ENCODE peak calls at places on chromosomes 6 and 20, in seven cellular contexts. Q is type B pancreatic cell, H is left lung, J is nephron progenitor cell, R is right lobe of liver, L is heart left ventricle, X is HFFc6. A is an unnamed sample.
A peak's percentile ranks its signal among the peaks of the same experiment; 100 is the strongest.

GRCh38 chr6:16725145-16725864 is 36.0 kb downstream of the ATXN1 start:
- DNase-seq in Q (no peak), H (no peak), J (no peak), R (no peak), L (no peak), X (peak; percentile 64), A (no peak)

GRCh38 chr6:169664227-169664626 is 37.6 kb downstream of the WDR27 start:
- DNase-seq in Q (no peak), H (no peak), J (no peak), R (no peak), L (no peak), X (no peak), A (no peak)

GRCh38 chr6:88165087-88165876 is 865 bp downstream of the CNR1 start:
- DNase-seq in Q (no peak), H (no peak), J (no peak), R (no peak), L (no peak), X (no peak), A (no peak)

GRCh38 chr6:146315321-146316254 is 228.0 kb upstream of the RAB32 start:
- DNase-seq in Q (no peak), H (no peak), J (no peak), R (no peak), L (no peak), X (no peak), A (no peak)

GRCh38 chr6:37314803-37315515 is 38.8 kb upstream of the RNF8 start:
- DNase-seq in Q (no peak), H (no peak), J (peak; percentile 36), R (peak; percentile 52), L (no peak), X (no peak), A (no peak)

GRCh38 chr6:80742481-80742880 is 636.0 kb downstream of the BCKDHB start:
- DNase-seq in Q (no peak), H (no peak), J (no peak), R (no peak), L (no peak), X (peak; percentile 47), A (no peak)

GRCh38 chr6:156827382-156827781 is 50.2 kb downstream of the ARID1B start:
- DNase-seq in Q (no peak), H (no peak), J (no peak), R (no peak), L (no peak), X (peak; percentile 6), A (no peak)

GRCh38 chr6:104771258-104771832 is 88.4 kb downstream of the HACE1 start:
- DNase-seq in Q (no peak), H (no peak), J (no peak), R (no peak), L (no peak), X (peak; percentile 34), A (no peak)

GRCh38 chr6:92510137-92510536 is 909.2 kb downstream of the EPHA7 start:
- DNase-seq in Q (no peak), H (no peak), J (no peak), R (no peak), L (no peak), X (no peak), A (no peak)

GRCh38 chr20:35216541-35216940 is 9.9 kb upstream of the MMP24 start:
- DNase-seq in Q (no peak), H (no peak), J (no peak), R (no peak), L (no peak), X (no peak), A (no peak)

GRCh38 chr6:72820906-72821305 is 199.0 kb downstream of the KCNQ5 start:
- DNase-seq in Q (no peak), H (no peak), J (no peak), R (no peak), L (no peak), X (no peak), A (no peak)

GRCh38 chr6:46490425-46491200 is 636 bp downstream of the RCAN2 start:
- DNase-seq in Q (peak; percentile 70), H (peak; percentile 53), J (peak; percentile 79), R (no peak), L (no peak), X (no peak), A (peak; percentile 53)

GRCh38 chr6:150894191-150894744 is 28.8 kb downstream of the MTHFD1L start:
- DNase-seq in Q (no peak), H (no peak), J (no peak), R (no peak), L (no peak), X (no peak), A (no peak)

GRCh38 chr6:23611776-23612381 is 514.1 kb upstream of the NRSN1 start:
- DNase-seq in Q (no peak), H (no peak), J (no peak), R (no peak), L (no peak), X (no peak), A (no peak)

GRCh38 chr6:89021629-89022028 is 58.2 kb upstream of the RNGTT start:
- DNase-seq in Q (no peak), H (no peak), J (no peak), R (no peak), L (no peak), X (no peak), A (no peak)

GRCh38 chr6:112029045-112029822 is 24.7 kb upstream of the CCN6 start:
- DNase-seq in Q (no peak), H (no peak), J (peak; percentile 75), R (peak; percentile 63), L (peak; percentile 79), X (peak; percentile 32), A (no peak)
- TF ChIP-seq CTCF in Q (peak; percentile 89), H (peak; percentile 67), J (peak; percentile 55), R (peak; percentile 52), L (peak; percentile 60), X (peak; percentile 89), A (peak; percentile 76)

DNA sequence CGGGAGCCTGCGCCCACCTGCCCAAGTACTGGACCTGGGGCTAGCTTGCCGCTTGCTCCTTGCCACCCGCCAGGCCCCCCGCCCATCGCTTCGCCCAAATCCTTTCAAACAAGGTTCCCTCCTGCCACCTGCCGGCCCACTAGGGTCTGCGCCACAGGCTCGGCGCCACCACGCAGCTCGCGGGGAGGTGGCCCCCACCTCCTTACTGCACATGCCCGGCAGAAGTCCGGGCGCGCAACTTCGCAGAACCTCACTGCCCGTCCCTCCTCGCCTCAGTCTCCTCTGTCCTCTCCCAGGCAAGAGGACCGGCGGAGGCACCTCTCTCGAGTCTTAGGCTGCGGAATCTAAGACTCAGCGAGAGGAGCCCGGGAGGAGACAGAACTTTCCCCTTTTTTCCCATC is 11.2 kb downstream of the GNAS-AS1 start:
- DNase-seq in Q (no peak), H (peak; percentile 79), J (peak; percentile 72), R (no peak), L (no peak), X (peak; percentile 6), A (no peak)
- TF ChIP-seq CTCF in Q (peak; percentile 73), H (peak; percentile 32), J (peak; percentile 55), R (peak; percentile 26), L (peak; percentile 30), X (peak; percentile 59), A (peak; percentile 32)

DNA sequence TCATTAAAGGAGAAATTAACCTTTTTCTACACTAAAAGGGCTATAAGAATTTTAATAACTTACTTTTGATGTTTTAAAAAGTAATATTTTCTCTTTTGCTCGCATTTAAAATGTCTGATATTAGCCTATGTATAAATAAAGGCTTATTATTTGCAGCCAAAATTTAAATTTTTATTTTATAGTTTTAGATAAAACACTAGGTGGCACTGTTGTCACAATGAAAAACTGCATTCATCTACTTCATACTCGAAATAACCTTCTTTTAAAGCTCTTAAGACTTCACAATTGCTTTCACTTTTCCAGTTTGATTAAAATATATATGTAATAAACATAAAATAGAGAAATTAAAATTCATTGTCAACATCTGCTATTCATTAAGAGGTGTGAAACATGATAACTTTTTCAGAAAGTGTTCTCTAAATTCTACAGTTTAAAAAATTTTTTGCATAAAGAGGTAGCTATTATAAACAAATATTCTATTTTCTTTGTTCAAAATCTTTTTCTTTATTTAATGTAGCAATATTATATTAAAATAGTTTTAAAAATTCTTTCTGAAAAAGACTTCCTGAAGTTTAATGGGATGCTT is 78.8 kb upstream of the DEFB112 start:
- DNase-seq in Q (no peak), H (no peak), J (no peak), R (no peak), L (no peak), X (peak; percentile 23), A (no peak)
- TF ChIP-seq CTCF in Q (peak; percentile 85), H (no peak), J (peak; percentile 67), R (peak; percentile 55), L (no peak), X (peak; percentile 84), A (peak; percentile 85)

DNA sequence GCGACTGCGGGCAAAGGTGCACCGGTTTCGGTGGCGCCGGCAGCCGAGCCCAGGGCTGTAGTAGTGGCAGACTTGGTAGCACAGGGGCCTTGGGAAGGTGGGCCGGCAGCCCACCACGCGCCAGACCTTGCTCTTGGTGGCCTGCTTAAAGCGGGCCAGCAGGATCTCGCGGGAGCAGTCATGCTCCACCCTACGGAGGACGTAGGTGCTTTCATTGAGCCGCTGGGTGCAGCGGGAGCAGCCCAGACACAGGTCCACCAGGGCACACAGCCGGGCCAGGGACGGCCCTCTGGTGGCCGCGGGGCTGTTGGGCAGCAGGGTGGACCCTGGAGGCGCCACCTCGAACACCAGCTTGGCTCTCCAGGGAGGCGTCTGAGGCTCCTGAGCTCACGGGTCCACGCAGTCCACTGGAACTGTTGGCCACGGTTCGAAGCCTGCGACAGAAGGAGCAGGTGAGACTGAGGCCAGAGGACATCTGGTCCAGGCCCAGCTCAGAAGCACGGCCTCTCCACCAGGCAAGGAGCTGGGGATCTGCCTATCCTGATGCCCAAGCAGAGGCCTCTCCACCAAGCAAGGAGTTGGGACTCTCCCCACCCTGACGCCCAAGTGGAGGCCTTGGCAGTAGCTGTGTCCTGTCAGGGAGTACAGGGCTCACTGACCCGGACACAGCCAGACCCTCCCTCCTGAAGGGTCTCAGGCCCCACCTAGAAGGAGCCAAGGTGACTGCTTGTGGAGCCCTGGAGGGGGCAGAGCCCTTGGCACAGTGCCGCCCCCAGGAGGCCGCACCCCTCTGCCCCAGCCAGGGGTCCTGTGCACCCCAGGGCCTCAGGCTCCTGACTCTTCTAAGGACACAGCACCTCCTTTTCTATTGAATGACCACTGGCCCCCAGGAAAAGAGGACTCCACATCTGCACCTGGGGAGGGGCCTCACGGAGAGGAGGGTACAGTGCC is 976 bp downstream of the HELZ2 start:
- DNase-seq in Q (no peak), H (no peak), J (no peak), R (no peak), L (no peak), X (no peak), A (no peak)
- TF ChIP-seq CTCF in Q (peak; percentile 54), H (no peak), J (no peak), R (no peak), L (no peak), X (peak; percentile 53), A (peak; percentile 11)

A was measured in mesothelial cell of epicardium.